ENCODE peak calls at places on chromosomes 5 and 9, in five cellular contexts. M, J, N, U and A are unnamed samples.

GRCh38 chr5:57422341-57422740 is 60.3 kb downstream of the ACTBL2 start:
- DNase-seq in U (no peak), N (no peak), M (no peak), J (peak), A (no peak)

GRCh38 chr5:125700380-125700856 is 722.8 kb upstream of the GRAMD2B start:
- DNase-seq in N (no peak), J (no peak), U (no peak), M (no peak), A (no peak)

GRCh38 chr9:133340916-133341315 is 4.9 kb upstream of the SURF6 start:
- DNase-seq in M (no peak), J (peak), U (no peak), N (no peak), A (no peak)

GRCh38 chr5:110899566-110900412 is 161.0 kb downstream of the SLC25A46 start:
- DNase-seq in J (no peak), M (no peak), N (no peak), U (no peak), A (no peak)

GRCh38 chr5:32504923-32505596 is 60.5 kb upstream of the ZFR start:
- DNase-seq in N (no peak), M (peak), J (no peak), U (peak), A (peak)

GRCh38 chr9:105233836-105234235 is 10.6 kb upstream of the SLC44A1 start:
- DNase-seq in J (no peak), N (no peak), M (no peak), U (no peak), A (no peak)

GRCh38 chr5:37916525-37916924 is 76.7 kb upstream of the GDNF start:
- DNase-seq in U (no peak), J (no peak), M (no peak), N (no peak), A (no peak)

GRCh38 chr5:9716838-9717281 is 86.7 kb upstream of the TAS2R1 start:
- DNase-seq in J (no peak), U (no peak), M (no peak), N (no peak), A (peak)

GRCh38 chr5:67770431-67771025 is 445.0 kb upstream of the PIK3R1 start:
- DNase-seq in J (no peak), U (no peak), M (no peak), N (no peak), A (no peak)

GRCh38 chr9:124084087-124084486 is 72.5 kb downstream of the LHX2 start:
- DNase-seq in N (no peak), U (no peak), J (no peak), M (no peak), A (no peak)

GRCh38 chr5:107806705-107807104 is 136.0 kb upstream of the EFNA5 start:
- DNase-seq in J (no peak), U (no peak), M (no peak), N (no peak), A (no peak)

GRCh38 chr9:113645972-113646241 is 182.4 kb downstream of the RGS3 start:
- DNase-seq in N (no peak), J (no peak), M (no peak), U (no peak), A (no peak)

GRCh38 chr5:80668016-80668969 is 13.5 kb upstream of the DHFR start:
- DNase-seq in U (no peak), N (no peak), J (peak), M (no peak), A (no peak)

GRCh38 chr9:16257604-16258003 is 612.9 kb downstream of the BNC2 start:
- DNase-seq in J (no peak), U (no peak), M (no peak), N (no peak), A (no peak)

GRCh38 chr9:134637241-134637640 is 4.4 kb upstream of the COL5A1 start:
- DNase-seq in U (no peak), M (no peak), N (no peak), J (peak), A (no peak)

GRCh38 chr5:150641826-150642566 is 1.5 kb downstream of the SYNPO start:
- DNase-seq in M (no peak), U (no peak), N (no peak), J (no peak), A (no peak)

GRCh38 chr5:164376840-164377239 is 871.4 kb downstream of the MAT2B start:
- DNase-seq in J (no peak), M (no peak), N (no peak), U (no peak), A (no peak)

GRCh38 chr9:28824410-28824963 is 1251.2 kb upstream of the C9orf72 start:
- DNase-seq in M (no peak), U (no peak), J (no peak), N (no peak), A (no peak)

GRCh38 chr5:59174248-59174844 is 591.5 kb downstream of the RAB3C start:
- DNase-seq in N (no peak), J (no peak), M (no peak), U (peak), A (no peak)

GRCh38 chr5:165616550-165617430 is 2111.4 kb downstream of the MAT2B start:
- DNase-seq in M (no peak), J (no peak), N (no peak), U (no peak), A (no peak)

GRCh38 chr5:170135796-170136490 is 30.2 kb downstream of the FOXI1 start:
- DNase-seq in N (no peak), U (no peak), J (no peak), M (no peak), A (peak)

GRCh38 chr5:31815394-31815793 is 176.5 kb downstream of the PDZD2 start:
- DNase-seq in N (no peak), M (no peak), J (no peak), U (no peak), A (no peak)

GRCh38 chr9:17134843-17135577 is at the start of gene CNTLN:
- DNase-seq in J (peak), N (peak), M (peak), U (peak), A (peak)

GRCh38 chr5:132309679-132310078 is 15.5 kb downstream of the SLC22A4 start:
- DNase-seq in U (no peak), J (no peak), N (no peak), M (no peak), A (peak)

GRCh38 chr5:56490971-56491468 is 257.9 kb upstream of the ANKRD55 start:
- DNase-seq in J (no peak), U (no peak), N (no peak), M (no peak), A (no peak)

GRCh38 chr9:12723409-12724028 is 30.3 kb downstream of the TYRP1 start:
- DNase-seq in N (no peak), U (no peak), M (no peak), J (no peak), A (no peak)

GRCh38 chr5:142697846-142698245 is 12.0 kb upstream of the FGF1 start:
- DNase-seq in M (no peak), U (peak), J (no peak), N (no peak), A (no peak)

GRCh38 chr5:159602434-159602833 is 272.1 kb upstream of the IL12B start:
- DNase-seq in J (no peak), M (no peak), N (no peak), U (no peak), A (peak)

GRCh38 chr5:124718376-124718775 is 28.1 kb downstream of the ZNF608 start:
- DNase-seq in J (no peak), U (no peak), N (no peak), M (no peak), A (no peak)

GRCh38 chr9:24738421-24738961 is 192.8 kb upstream of the IZUMO3 start:
- DNase-seq in J (peak), M (no peak), U (no peak), N (no peak), A (no peak)

GRCh38 chr5:159415301-159415937 is 85.1 kb upstream of the IL12B start:
- DNase-seq in M (no peak), J (no peak), N (no peak), U (no peak), A (no peak)

GRCh38 chr9:79123419-79123818 is 448.3 kb upstream of the TLE4 start:
- DNase-seq in U (no peak), J (no peak), M (no peak), N (no peak), A (no peak)

GRCh38 chr5:142507528-142507927 is 178.4 kb downstream of the FGF1 start:
- DNase-seq in U (no peak), M (no peak), N (no peak), J (no peak), A (no peak)

GRCh38 chr9:122356627-122357026 is 14.2 kb upstream of the PTGS1 start:
- DNase-seq in M (no peak), J (no peak), U (no peak), N (no peak), A (no peak)

GRCh38 chr5:100790170-100790665 is 112.9 kb downstream of the ST8SIA4 start:
- DNase-seq in J (no peak), U (no peak), M (no peak), N (no peak), A (no peak)

GRCh38 chr5:3123763-3124157 is 372.3 kb upstream of the IRX2 start:
- DNase-seq in N (no peak), M (no peak), U (no peak), J (no peak), A (no peak)
- TF ChIP-seq POLR2A in N (no peak), M (no peak), U (no peak), J (no peak), A (no peak)

DNA sequence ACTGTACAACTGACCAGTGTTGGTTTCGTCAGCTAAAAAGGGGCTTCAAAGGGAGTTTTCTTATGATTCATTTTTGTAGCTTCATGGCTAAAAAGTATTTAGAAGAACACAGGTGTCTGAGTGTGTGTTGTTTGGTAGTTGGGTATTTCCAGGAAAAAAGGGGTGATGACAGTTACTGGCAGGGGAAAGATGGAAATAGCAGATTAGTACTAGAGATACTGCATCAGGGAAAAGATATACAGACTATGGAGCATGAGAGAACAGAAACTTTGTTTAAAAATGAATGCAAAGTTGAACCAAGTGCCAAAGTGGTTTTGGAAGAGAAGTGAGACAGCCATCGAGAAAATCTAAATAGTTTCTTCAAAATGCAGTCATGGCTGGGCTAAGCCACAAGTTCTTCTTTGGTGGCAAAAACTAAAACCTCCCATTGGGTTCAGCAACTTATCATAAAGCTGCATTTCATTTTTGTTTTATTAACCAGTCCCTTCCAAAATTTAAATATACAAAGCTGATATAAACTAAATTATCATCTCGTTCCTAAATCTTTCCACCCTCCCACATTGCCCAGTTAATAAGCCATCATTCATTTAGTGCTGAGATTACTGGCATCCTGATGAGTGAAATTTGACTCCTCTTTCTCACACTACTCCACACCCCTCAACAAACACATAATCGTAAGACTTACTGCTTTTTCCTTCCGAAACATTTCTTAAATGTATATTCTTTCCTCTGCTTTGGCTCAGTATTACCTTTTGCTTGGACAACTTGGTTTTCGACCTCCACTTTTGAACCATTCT is 33.5 kb downstream of the ELL2 start:
- DNase-seq in U (no peak), M (no peak), J (no peak), N (no peak), A (no peak)
- TF ChIP-seq EP300 in U (no peak), M (no peak), J (no peak), N (no peak), A (no peak)

DNA sequence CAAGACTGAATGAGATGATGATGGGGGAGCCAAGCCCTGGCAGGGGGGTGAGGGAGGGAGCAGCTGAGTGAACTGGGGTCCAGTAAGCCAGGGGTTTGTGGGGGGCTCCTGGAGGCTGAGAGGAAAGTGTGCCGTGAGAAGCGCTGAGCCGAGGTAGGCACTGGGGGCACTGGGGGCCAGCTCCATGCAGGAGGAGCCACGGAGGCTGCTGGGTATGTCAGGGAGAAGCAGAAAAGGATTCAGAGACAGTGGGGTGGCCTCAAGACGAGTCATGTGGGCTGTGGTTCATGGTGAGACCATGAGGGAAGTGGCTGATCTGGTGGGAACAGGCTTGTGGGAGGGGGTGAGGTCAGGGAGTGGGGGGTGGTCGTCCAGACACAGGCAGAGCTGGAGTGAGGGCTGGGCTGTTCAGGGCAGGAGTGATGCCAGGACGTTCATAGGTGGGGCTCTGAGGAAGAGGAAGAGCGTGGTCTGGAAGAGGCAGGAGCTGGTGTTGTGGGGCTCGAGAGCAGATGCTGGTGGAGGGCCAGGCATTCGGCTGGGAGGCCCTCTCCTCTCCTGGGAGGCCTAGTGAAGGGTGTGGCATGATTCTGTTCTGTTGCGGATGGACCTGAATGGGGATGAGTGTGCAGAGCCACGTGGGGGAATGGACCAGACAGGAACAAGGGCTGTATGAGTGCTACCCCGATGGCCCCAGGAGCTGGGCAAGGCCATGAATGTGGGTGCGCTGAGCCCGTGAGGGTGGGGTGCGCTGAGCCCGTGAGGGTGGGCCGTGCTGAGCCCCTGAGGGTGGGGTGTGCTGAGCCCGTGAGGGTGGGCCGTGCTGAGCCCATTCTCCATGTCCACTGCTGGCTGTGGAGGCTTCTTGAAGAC is 92.7 kb upstream of the CACNA1B start:
- DNase-seq in U (no peak), N (no peak), J (peak), M (no peak), A (no peak)
- TF ChIP-seq POLR2A in U (no peak), N (no peak), J (no peak), M (no peak), A (no peak)

GRCh38 chr9:792331-793260 is 48.9 kb upstream of the DMRT1 start:
- DNase-seq in M (no peak), N (no peak), J (no peak), U (no peak), A (no peak)
- TF ChIP-seq EP300 in M (no peak), N (no peak), J (peak), U (no peak), A (no peak)

GRCh38 chr9:89361031-89361430 is 42.7 kb downstream of the SECISBP2 start:
- DNase-seq in U (peak), N (no peak), M (no peak), J (no peak), A (no peak)
- TF ChIP-seq POLR2A in U (no peak), N (no peak), M (no peak), J (no peak), A (no peak)

GRCh38 chr5:102858808-102859207 is 103.7 kb downstream of the PAM start:
- DNase-seq in U (no peak), M (no peak), J (no peak), N (no peak), A (no peak)

GRCh38 chr5:102858221-102858620 is 103.1 kb downstream of the PAM start:
- DNase-seq in J (no peak), M (no peak), U (no peak), N (no peak), A (no peak)

GRCh38 chr5:102855684-102856373 is 100.7 kb downstream of the PAM start:
- DNase-seq in N (no peak), J (no peak), U (no peak), M (no peak), A (no peak)

GRCh38 chr5:102856374-102856748 is 101.3 kb downstream of the PAM start:
- DNase-seq in N (no peak), M (no peak), J (no peak), U (no peak), A (no peak)

DNA sequence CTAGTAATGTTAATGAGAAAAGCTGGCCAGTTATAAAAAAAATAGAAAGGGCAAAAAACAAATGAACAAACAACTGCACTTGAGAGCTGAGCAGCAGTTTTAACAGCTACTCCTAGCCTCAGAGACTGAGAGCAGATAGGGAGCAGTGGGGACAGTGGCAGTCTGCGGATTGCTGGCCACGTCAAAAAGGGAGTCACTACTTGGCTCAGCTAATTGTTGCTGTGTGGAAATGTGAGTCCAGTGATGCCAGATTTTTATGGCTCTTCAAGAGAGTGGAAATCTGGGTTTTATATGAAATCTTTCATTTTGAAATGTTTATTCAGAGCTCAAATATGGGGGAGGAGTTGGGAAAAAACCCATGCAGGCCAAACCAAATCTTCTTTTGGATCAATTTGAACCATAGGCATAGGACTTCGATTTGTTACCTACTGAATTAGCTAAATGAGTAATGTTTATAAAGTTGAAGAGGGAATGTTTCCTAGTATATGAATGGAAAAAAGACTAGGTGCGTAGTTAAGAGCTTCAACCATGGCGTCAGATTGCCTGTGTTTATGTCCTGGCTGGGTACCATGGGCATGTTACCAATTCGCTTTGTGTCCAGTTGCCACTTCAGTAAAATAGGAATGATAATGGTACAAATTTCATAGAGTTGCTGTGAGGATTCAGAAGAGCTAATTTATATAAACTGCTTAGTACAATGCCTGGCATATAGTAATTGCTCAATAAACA is 102.1 kb downstream of the PAM start:
- DNase-seq in M (no peak), U (no peak), J (no peak), N (no peak), A (no peak)
- TF ChIP-seq EP300 in M (no peak), U (no peak), J (no peak), N (peak), A (peak)

DNA sequence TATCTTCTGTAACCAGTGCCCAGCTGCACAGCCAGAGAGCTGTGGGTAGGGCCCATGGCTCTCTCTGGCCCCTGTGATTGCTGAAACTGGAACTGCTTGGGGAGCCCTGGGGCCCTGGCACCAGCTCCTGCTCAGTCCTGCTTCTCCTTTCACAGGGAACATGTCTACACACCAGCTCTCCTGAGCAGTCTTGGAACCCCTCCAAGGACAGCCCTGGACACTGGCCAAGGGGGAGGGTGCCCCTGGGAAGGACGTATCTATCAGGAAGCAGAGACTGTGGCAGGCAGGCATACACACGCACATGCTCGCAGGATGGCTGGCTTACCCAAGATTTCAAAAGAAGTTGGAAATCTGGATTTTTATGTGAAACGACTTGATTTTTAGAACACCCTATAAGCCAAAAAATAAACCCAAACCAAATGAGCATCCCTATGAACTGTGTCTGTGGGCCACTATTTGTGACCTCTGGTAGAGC is 8.8 kb upstream of the TRAF1 start:
- DNase-seq in M (peak), N (peak), U (peak), J (no peak), A (peak)
- TF ChIP-seq POLR2A in M (peak), N (no peak), U (no peak), J (peak), A (no peak)

GRCh38 chr9:99821187-99822095 is at the start of gene NR4A3:
- DNase-seq in U (peak), N (peak), M (peak), J (peak), A (peak)
- TF ChIP-seq EP300 in U (peak), N (peak), M (peak), J (peak), A (peak)

DNA sequence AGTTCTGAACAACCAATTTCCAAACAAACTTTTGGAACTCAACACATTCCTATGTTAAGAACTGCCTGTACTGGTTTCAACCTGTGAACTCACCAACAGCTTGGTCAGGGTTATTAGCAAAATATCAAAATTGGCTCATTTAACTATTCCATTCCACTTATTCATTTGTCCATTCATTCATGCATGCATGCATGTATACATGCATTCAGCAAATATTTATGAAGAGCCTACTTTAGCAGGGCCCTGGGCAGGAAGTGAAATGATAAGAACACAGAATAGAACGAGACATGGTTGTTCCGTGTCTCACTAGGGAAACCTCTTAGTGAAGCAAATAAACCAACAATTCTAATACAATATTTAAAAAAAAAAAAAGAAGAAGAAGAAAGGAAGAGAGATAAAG is 107.4 kb downstream of the GLIS3 start:
- DNase-seq in J (no peak), U (no peak), M (no peak), N (no peak), A (no peak)
- TF ChIP-seq POLR2A in J (no peak), U (no peak), M (no peak), N (no peak), A (no peak)